ENCODE peak calls at places on chromosomes 6 and 20, in seven cellular contexts. C, W, F, G, Y, S and B are unnamed samples.

GRCh38 chr6:149033454-149034241 is 283.9 kb upstream of the TAB2 start:
- DNase-seq in S (no peak), C (no peak), W (no peak), F (no peak), G (no peak), Y (no peak), B (no peak)

GRCh38 chr6:178119-178518 is 114.2 kb upstream of the DUSP22 start:
- DNase-seq in F (no peak), G (no peak), Y (no peak), W (no peak), S (no peak), C (no peak), B (no peak)

GRCh38 chr6:3696525-3696924 is 55.0 kb downstream of the PXDC1 start:
- DNase-seq in S (no peak), Y (peak), C (no peak), F (no peak), W (peak), G (no peak), B (no peak)

GRCh38 chr6:170041526-170041925 is 249.4 kb downstream of the DLL1 start:
- DNase-seq in S (no peak), F (no peak), C (no peak), G (no peak), W (no peak), Y (no peak), B (no peak)

GRCh38 chr6:52115891-52116604 is 28.6 kb upstream of the PKHD1 start:
- DNase-seq in Y (no peak), G (no peak), F (no peak), S (no peak), C (no peak), W (no peak), B (no peak)

GRCh38 chr6:10163159-10163962 is 251.5 kb downstream of the TFAP2A start:
- DNase-seq in F (no peak), W (no peak), G (no peak), Y (no peak), C (no peak), S (no peak), B (no peak)

GRCh38 chr6:87722831-87723726 is 21.0 kb upstream of the AKIRIN2 start:
- DNase-seq in W (peak), C (peak), F (peak), Y (peak), G (peak), S (peak), B (peak)

GRCh38 chr20:36479938-36480337 is 61.4 kb upstream of the MYL9 start:
- DNase-seq in S (no peak), W (no peak), C (no peak), F (no peak), Y (no peak), G (no peak), B (no peak)

GRCh38 chr20:19758888-19759331 is 852 bp downstream of the RIN2 start:
- DNase-seq in S (peak), F (peak), G (peak), W (peak), C (peak), Y (no peak), B (no peak)

GRCh38 chr20:61526907-61527306 is 274.8 kb downstream of the CDH4 start:
- DNase-seq in S (no peak), Y (no peak), F (peak), C (no peak), G (no peak), W (no peak), B (no peak)

GRCh38 chr6:36595168-36595818 is 1.1 kb downstream of the SRSF3 start:
- DNase-seq in Y (no peak), F (peak), C (peak), W (peak), S (peak), G (no peak), B (no peak)

GRCh38 chr6:152897807-152898399 is 84.9 kb downstream of the FBXO5 start:
- DNase-seq in W (peak), Y (peak), C (peak), F (peak), S (peak), G (peak), B (peak)

GRCh38 chr6:149990672-149991402 is 27.1 kb downstream of the ULBP1 start:
- DNase-seq in Y (no peak), F (no peak), G (peak), S (no peak), C (no peak), W (no peak), B (no peak)

DNA sequence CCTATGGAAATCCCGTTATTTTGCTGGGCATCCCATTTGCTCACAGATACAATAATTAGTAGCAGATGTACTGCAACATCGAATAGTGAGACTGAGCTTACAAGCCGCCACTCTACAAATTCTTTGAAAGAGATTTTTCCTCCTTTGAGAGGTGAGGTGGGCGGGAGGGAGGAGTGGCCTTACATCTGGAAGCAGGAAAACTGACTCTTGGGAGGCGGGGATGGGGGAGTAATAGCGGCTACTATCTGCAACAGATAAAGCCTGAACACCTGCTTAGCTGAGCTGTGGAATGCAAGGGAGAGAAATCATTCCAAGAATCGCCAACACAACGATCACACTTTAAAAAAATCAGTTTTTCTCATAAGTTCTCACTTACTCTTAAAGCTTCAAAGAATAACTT is 10.1 kb downstream of the GRIK2 start:
- DNase-seq in F (no peak), Y (no peak), C (no peak), G (no peak), S (no peak), W (no peak), B (no peak)
- H3K4me3 ChIP-seq in F (no peak), Y (no peak), C (no peak), G (no peak), S (no peak), W (no peak), B (no peak)

DNA sequence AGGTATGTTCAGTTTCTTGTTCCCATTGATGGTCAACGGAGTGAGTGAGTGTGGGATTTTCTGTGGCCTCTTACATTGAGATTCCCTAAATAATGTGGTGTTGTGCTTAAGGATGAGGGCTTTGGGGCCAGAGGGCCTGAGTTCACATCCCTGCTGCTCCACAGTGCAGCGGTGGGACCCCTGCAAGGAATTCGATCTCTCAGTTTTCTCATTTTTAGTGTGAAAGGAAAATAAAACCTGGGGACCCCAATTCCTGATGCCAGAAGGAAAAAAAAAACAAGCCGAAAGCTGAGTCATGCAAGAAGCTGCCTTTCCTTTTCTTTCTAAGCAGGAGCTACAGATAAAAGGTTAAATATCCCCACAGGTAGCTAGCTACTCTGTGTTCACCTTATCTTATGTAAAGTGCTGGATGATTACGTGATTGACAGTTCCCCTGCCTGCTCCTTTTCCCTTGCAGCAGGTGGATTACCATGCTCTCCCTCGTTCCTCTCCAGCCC is 120.2 kb upstream of the CLDN20 start:
- DNase-seq in F (no peak), W (peak), G (no peak), Y (no peak), C (no peak), S (no peak), B (no peak)
- H3K4me3 ChIP-seq in F (no peak), W (no peak), G (peak), Y (peak), C (peak), S (peak), B (peak)

GRCh38 chr6:142926494-142927273 is 18.3 kb downstream of the HIVEP2 start:
- DNase-seq in S (peak), F (peak), C (peak), W (peak), G (peak), Y (no peak), B (no peak)

GRCh38 chr6:142926177-142926493 is 18.8 kb downstream of the HIVEP2 start:
- DNase-seq in W (no peak), F (no peak), S (no peak), Y (no peak), G (no peak), C (no peak), B (no peak)

GRCh38 chr6:142927274-142927586 is 17.7 kb downstream of the HIVEP2 start:
- DNase-seq in F (no peak), G (no peak), W (no peak), S (no peak), C (no peak), Y (no peak), B (no peak)

GRCh38 chr6:142929751-142930358 is 15.1 kb downstream of the HIVEP2 start:
- DNase-seq in W (peak), Y (no peak), F (no peak), C (no peak), S (no peak), G (no peak), B (no peak)

GRCh38 chr6:142927904-142928303 is 17.1 kb downstream of the HIVEP2 start:
- DNase-seq in F (no peak), C (peak), Y (no peak), S (no peak), W (peak), G (no peak), B (no peak)
- H3K4me3 ChIP-seq in F (peak), C (no peak), Y (no peak), S (peak), W (peak), G (peak), B (no peak)

DNA sequence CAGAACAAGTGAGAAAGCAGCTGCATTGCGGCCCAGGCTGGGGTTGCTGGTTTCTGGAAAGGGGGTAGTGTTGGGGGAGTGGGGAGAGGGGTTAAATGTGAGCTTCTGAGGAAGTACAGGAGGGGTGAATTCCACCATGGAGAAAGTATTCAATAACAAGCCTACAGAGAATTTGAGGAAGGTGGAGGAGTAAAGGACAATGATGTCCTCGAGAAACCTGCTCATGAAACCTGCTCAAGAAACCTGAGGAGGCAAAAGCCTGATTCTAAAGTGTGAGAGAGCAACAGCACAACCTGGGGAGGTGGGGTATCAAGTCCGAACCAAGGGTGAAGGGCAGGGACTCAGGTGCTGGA is 138.3 kb upstream of the ESR1 start:
- DNase-seq in F (no peak), W (no peak), C (no peak), G (no peak), Y (no peak), S (no peak), B (no peak)
- H3K4me3 ChIP-seq in F (no peak), W (no peak), C (no peak), G (no peak), Y (no peak), S (no peak), B (no peak)

GRCh38 chr6:18260448-18261106 is 3.8 kb downstream of the DEK start:
- DNase-seq in S (no peak), W (peak), C (peak), Y (no peak), G (peak), F (no peak), B (no peak)
- H3K4me3 ChIP-seq in S (no peak), W (no peak), C (no peak), Y (peak), G (no peak), F (no peak), B (peak)

GRCh38 chr20:48008850-48009535 is 223.7 kb upstream of the SULF2 start:
- DNase-seq in Y (no peak), G (no peak), C (no peak), S (no peak), F (no peak), W (peak), B (no peak)

GRCh38 chr20:48002517-48002970 is 217.3 kb upstream of the SULF2 start:
- DNase-seq in Y (no peak), G (no peak), S (no peak), F (no peak), W (peak), C (no peak), B (no peak)

GRCh38 chr20:48007356-48007755 is 222.1 kb upstream of the SULF2 start:
- DNase-seq in C (no peak), G (no peak), S (no peak), W (no peak), Y (no peak), F (no peak), B (no peak)

GRCh38 chr20:48003021-48003420 is 217.7 kb upstream of the SULF2 start:
- DNase-seq in W (no peak), Y (no peak), F (no peak), S (no peak), C (no peak), G (no peak), B (no peak)

DNA sequence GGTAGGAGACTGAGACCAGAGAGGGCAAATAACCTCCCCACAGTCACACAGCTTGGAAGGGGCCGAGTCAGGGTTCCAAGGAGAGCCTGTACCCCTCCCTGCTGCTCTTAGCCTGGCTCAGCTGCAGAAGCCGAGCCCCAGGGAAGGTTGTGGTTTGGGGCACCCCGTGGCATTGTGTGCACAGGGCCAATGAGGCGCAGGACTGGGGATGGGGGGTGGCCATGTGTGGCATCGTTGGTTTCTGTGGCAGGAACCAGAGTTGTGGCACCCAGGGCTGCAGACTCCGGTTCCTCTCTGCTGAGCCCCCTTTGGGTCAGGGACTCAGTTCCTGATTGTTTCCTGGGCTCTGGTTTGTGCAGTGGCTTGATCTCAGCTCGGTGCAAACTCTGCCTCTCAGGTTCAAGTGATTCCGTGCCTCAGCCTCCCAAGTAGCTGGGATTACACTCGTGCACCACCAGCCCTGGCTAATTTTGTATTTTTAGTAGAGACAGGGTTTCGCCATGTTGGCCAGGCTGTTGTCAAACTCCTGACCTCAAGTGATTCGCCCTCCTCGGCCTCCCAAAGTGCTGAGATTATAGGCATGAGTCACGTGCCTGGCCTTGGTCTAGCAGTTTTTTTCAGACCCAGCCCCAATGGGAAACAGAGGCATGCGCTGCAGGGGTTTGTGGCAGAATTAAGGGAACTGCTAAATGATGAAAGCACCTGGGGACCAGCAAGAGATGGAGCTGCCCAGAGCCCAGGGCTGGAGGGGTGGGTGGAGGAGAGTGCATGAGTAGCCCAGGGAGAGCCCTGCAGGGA is 221.0 kb upstream of the SULF2 start:
- DNase-seq in W (peak), F (no peak), G (no peak), S (no peak), Y (no peak), C (no peak), B (no peak)
- H3K4me3 ChIP-seq in W (no peak), F (no peak), G (no peak), S (no peak), Y (no peak), C (no peak), B (no peak)

GRCh38 chr20:21505161-21505809 is 8.6 kb downstream of the NKX2-2 start:
- DNase-seq in C (no peak), F (peak), Y (no peak), S (peak), G (peak), W (peak), B (no peak)
- H3K4me3 ChIP-seq in C (no peak), F (peak), Y (peak), S (peak), G (no peak), W (peak), B (peak)

GRCh38 chr6:28078050-28078449 is 2.3 kb upstream of the ZNF165 start:
- DNase-seq in C (no peak), W (peak), F (no peak), S (no peak), Y (no peak), G (no peak), B (no peak)

GRCh38 chr6:28082939-28083338 is 2.6 kb downstream of the ZNF165 start:
- DNase-seq in S (no peak), G (no peak), F (no peak), Y (no peak), W (no peak), C (no peak), B (no peak)

GRCh38 chr6:28078836-28079235 is 1.5 kb upstream of the ZNF165 start:
- DNase-seq in F (no peak), W (no peak), C (no peak), Y (no peak), S (no peak), G (no peak), B (no peak)

GRCh38 chr6:28080631-28081485 is 490 bp downstream of the ZNF165 start:
- DNase-seq in F (peak), Y (peak), W (peak), G (peak), C (peak), S (peak), B (peak)

DNA sequence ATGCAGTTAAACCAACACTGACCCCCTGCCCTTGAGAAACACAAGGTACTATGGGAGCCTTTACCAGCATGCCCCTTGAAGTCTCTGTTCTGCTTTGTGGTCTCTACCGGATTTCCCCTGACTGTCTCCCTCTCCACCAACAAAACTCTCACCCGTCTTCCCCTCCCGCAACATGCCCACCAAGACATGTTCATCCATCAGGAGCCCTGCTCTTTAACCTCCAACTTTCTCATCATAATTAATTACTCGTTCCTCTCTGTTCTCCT is 1.1 kb downstream of the ZNF165 start:
- DNase-seq in W (no peak), F (no peak), G (no peak), Y (no peak), C (no peak), S (no peak), B (no peak)
- H3K4me3 ChIP-seq in W (peak), F (peak), G (peak), Y (peak), C (peak), S (peak), B (peak)